ENCODE peak calls at places on chromosomes 6 and 20, in seven cellular contexts. F is mesendoderm, B is IMR-90, H is mesenchymal stem cell, X is H9, D is trophoblast cell, E is H1. G is an unnamed sample.

GRCh38 chr6:85459224-85459901 is 9.5 kb downstream of the NT5E start:
- DNase-seq in F (no peak), B (peak), H (peak), X (no peak), D (peak), E (no peak), G (no peak)

GRCh38 chr20:4087923-4088322 is 72.6 kb upstream of the RNF24 start:
- DNase-seq in F (no peak), B (peak), H (peak), X (no peak), D (peak), E (no peak), G (no peak)

GRCh38 chr20:5001174-5002076 is at the start of gene SLC23A2:
- DNase-seq in F (peak), B (no peak), H (peak), X (peak), D (peak), E (no peak), G (no peak)

GRCh38 chr20:35820715-35821114 is 48.9 kb downstream of the PHF20 start:
- DNase-seq in F (no peak), B (peak), H (peak), X (no peak), D (no peak), E (no peak), G (no peak)

GRCh38 chr6:17965397-17965796 is 22.0 kb downstream of the KIF13A start:
- DNase-seq in F (no peak), B (peak), H (peak), X (no peak), D (peak), E (no peak), G (no peak)

GRCh38 chr20:62989201-62989601 is 17.6 kb downstream of the BHLHE23 start:
- DNase-seq in F (no peak), B (no peak), H (no peak), X (no peak), D (no peak), E (no peak), G (no peak)

GRCh38 chr6:45681860-45682488 is 304.2 kb upstream of the SUPT3H start:
- DNase-seq in F (peak), B (no peak), H (peak), X (no peak), D (peak), E (no peak), G (no peak)

GRCh38 chr6:100454571-100455229 is 10.0 kb downstream of the SIM1 start:
- DNase-seq in F (peak), B (no peak), H (no peak), X (no peak), D (no peak), E (no peak), G (no peak)

GRCh38 chr6:123575218-123575617 is 61.5 kb downstream of the TRDN start:
- DNase-seq in F (no peak), B (no peak), H (no peak), X (no peak), D (no peak), E (no peak), G (no peak)

GRCh38 chr6:95767897-95768463 is 190.6 kb downstream of the MANEA start:
- DNase-seq in F (no peak), B (no peak), H (no peak), X (no peak), D (no peak), E (no peak), G (no peak)

GRCh38 chr6:139334791-139335446 is 39.5 kb downstream of the CITED2 start:
- DNase-seq in F (no peak), B (peak), H (peak), X (no peak), D (peak), E (no peak), G (no peak)

GRCh38 chr20:25984933-25985332 is 288.3 kb upstream of the ZNF337 start:
- DNase-seq in F (no peak), B (peak), H (no peak), X (no peak), D (peak), E (no peak), G (no peak)

GRCh38 chr6:16163535-16164300 is 34.8 kb downstream of the MYLIP start:
- DNase-seq in F (peak), B (no peak), H (peak), X (no peak), D (no peak), E (no peak), G (no peak)

GRCh38 chr6:16165641-16166040 is 36.8 kb downstream of the MYLIP start:
- DNase-seq in F (peak), B (no peak), H (no peak), X (no peak), D (no peak), E (no peak), G (no peak)

GRCh38 chr6:16160794-16161193 is 31.9 kb downstream of the MYLIP start:
- DNase-seq in F (no peak), B (no peak), H (no peak), X (no peak), D (no peak), E (no peak), G (no peak)

GRCh38 chr6:16162003-16162402 is 33.1 kb downstream of the MYLIP start:
- DNase-seq in F (no peak), B (no peak), H (no peak), X (no peak), D (no peak), E (no peak), G (no peak)

GRCh38 chr6:16163066-16163465 is 34.2 kb downstream of the MYLIP start:
- DNase-seq in F (no peak), B (no peak), H (no peak), X (no peak), D (no peak), E (no peak), G (no peak)
- H3K4ac ChIP-seq in F (no peak), B (no peak), H (no peak), X (no peak), D (no peak), E (no peak), G (no peak)

GRCh38 chr20:14481863-14482262 is 144.5 kb upstream of the FLRT3 start:
- DNase-seq in F (no peak), B (peak), H (no peak), X (no peak), D (peak), E (no peak), G (no peak)
- H3K4ac ChIP-seq in F (no peak), B (no peak), H (no peak), X (no peak), D (no peak), E (no peak), G (no peak)

GRCh38 chr6:49515485-49516146 is 15.9 kb downstream of the GLYATL3 start:
- DNase-seq in F (peak), B (no peak), H (no peak), X (no peak), D (no peak), E (no peak), G (no peak)

GRCh38 chr6:49514571-49515484 is 15.1 kb downstream of the GLYATL3 start:
- DNase-seq in F (no peak), B (no peak), H (no peak), X (no peak), D (no peak), E (no peak), G (no peak)

GRCh38 chr6:49517919-49518318 is 18.2 kb downstream of the GLYATL3 start:
- DNase-seq in F (no peak), B (no peak), H (no peak), X (no peak), D (no peak), E (no peak), G (no peak)

GRCh38 chr6:49513153-49513989 is 13.6 kb downstream of the GLYATL3 start:
- DNase-seq in F (no peak), B (peak), H (no peak), X (no peak), D (no peak), E (no peak), G (no peak)

DNA sequence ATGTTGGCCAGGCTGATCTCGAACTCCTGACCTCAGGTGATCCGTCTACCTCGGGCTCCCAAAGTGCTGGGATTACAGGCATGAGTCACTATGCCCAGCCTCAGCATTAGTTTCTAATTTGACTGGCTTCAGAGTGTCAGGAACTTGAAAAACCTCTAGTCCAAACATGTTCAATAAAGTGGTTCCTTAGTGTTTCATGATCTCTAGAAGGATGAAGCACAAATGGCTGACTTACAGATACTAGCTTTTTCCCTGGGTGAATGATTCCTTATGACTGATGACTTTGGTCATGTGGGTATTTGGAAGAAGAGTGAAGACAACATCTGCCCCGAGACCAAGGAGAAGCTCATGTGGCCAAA is 16.4 kb downstream of the GLYATL3 start:
- DNase-seq in F (no peak), B (no peak), H (no peak), X (no peak), D (no peak), E (no peak), G (no peak)
- H3K4ac ChIP-seq in F (no peak), B (no peak), H (no peak), X (no peak), D (no peak), E (no peak), G (no peak)

DNA sequence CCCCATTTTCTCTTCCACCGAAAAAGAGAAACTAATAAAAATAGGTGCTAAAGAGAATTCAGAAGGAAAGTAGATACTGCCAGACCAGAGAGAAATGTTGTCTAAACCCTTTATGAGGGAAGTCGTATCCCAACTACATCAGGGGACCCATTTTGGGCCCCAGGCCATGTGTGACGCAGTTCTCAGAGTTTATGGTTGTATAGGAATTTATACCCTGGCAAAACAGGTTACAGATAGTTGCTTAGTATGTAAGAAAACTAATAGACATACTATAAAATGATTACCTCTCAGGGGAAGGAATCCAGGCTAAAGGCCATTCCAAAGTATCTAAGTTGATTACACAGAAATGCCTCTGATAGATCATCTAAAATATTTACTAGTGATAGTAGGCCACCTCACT is 28.6 kb upstream of the SLC52A3 start:
- DNase-seq in F (no peak), B (no peak), H (no peak), X (no peak), D (no peak), E (no peak), G (no peak)
- H3K4ac ChIP-seq in F (no peak), B (no peak), H (no peak), X (no peak), D (no peak), E (no peak), G (no peak)

DNA sequence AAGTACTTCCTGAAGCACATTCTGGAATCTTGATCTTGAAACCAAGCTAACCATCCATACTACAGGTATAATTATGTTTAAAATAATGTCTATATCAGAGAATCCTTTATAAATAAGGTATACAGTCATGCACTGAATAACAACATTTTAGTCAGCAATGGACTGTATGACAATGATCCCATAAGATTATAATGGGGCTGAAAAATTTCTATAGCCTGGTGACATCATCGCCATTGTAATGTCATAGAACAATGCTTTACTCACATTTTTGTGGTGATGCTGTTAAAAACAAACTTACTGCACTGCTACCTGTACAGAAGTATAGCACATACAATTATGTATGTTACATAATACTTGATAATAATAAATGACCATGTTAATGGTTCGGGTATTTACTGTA is 31.8 kb downstream of the RNF146 start:
- DNase-seq in F (no peak), B (no peak), H (no peak), X (no peak), D (peak), E (no peak), G (no peak)
- H3K4ac ChIP-seq in F (no peak), B (no peak), H (no peak), X (no peak), D (no peak), E (no peak), G (no peak)

GRCh38 chr6:158852312-158853071 is 33.3 kb upstream of the EZR start:
- DNase-seq in F (no peak), B (no peak), H (no peak), X (no peak), D (no peak), E (no peak), G (no peak)
- H3K4ac ChIP-seq in F (peak), B (peak), H (peak), X (peak), D (peak), E (peak), G (no peak)

GRCh38 chr20:15600565-15600964 is 972.7 kb downstream of the KIF16B start:
- DNase-seq in F (no peak), B (no peak), H (no peak), X (no peak), D (no peak), E (no peak), G (no peak)

GRCh38 chr20:15594296-15594695 is 979.0 kb downstream of the KIF16B start:
- DNase-seq in F (no peak), B (no peak), H (no peak), X (no peak), D (peak), E (no peak), G (no peak)

GRCh38 chr20:15599961-15600360 is 973.3 kb downstream of the KIF16B start:
- DNase-seq in F (no peak), B (no peak), H (no peak), X (no peak), D (no peak), E (no peak), G (no peak)

GRCh38 chr20:15596220-15596875 is 976.9 kb downstream of the KIF16B start:
- DNase-seq in F (no peak), B (no peak), H (peak), X (no peak), D (no peak), E (no peak), G (no peak)

GRCh38 chr20:15597306-15597705 is 975.9 kb downstream of the KIF16B start:
- DNase-seq in F (no peak), B (no peak), H (no peak), X (no peak), D (peak), E (no peak), G (no peak)
- H3K4ac ChIP-seq in F (no peak), B (no peak), H (no peak), X (no peak), D (no peak), E (no peak), G (no peak)

GRCh38 chr6:154041001-154041400 is 2.0 kb downstream of the OPRM1 start:
- DNase-seq in F (no peak), B (no peak), H (no peak), X (no peak), D (no peak), E (no peak), G (no peak)
- H3K4ac ChIP-seq in F (no peak), B (no peak), H (no peak), X (no peak), D (no peak), E (no peak), G (no peak)

GRCh38 chr6:114362396-114362795 is 19.6 kb upstream of the HS3ST5 start:
- DNase-seq in F (no peak), B (no peak), H (no peak), X (no peak), D (no peak), E (no peak), G (no peak)

GRCh38 chr6:114362957-114363356 is 20.1 kb upstream of the HS3ST5 start:
- DNase-seq in F (peak), B (no peak), H (no peak), X (peak), D (no peak), E (no peak), G (no peak)

GRCh38 chr6:114364295-114364694 is 21.5 kb upstream of the HS3ST5 start:
- DNase-seq in F (peak), B (peak), H (peak), X (peak), D (peak), E (no peak), G (no peak)

GRCh38 chr6:114355300-114355699 is 12.5 kb upstream of the HS3ST5 start:
- DNase-seq in F (no peak), B (no peak), H (no peak), X (no peak), D (no peak), E (no peak), G (no peak)

DNA sequence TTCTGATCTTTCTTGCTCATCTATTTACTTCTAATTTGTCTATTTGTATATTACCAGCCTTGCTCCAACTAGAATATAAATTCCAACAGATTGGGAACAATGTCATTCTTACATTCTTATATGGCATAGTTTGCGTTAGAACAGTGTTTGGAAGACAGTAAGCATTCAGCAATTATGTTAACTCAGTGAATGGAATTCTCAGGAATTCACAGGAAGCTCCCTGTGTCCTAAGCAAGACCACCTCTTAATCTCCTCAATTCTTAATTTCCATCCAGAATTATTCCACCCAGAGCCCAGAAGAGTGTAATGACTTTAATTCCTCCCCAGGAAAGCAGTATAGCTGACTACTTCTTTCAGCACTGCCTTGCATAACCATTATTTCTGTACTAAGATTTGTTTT is 18.2 kb upstream of the HS3ST5 start:
- DNase-seq in F (peak), B (no peak), H (no peak), X (no peak), D (no peak), E (no peak), G (no peak)
- H3K4ac ChIP-seq in F (no peak), B (no peak), H (no peak), X (no peak), D (no peak), E (no peak), G (no peak)

DNA sequence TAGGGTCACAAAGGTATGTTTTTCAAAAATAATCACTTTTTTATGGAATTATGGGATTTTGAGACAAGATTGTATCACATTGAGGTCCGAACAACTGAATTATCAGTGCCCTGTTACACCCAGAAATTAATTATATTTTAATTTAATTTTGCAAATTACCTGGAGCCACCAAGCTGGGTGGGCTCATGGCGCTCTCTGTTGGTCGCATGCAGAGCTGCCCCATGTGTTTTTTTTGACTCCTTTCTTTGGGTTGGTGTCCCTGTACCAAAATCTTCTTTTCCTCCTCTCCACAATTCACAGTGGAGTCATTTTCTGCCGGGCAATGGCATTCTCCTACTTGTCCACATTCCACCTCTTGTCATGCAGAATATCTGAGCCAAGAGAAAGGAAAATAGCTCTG is 38.9 kb upstream of the FRMD1 start:
- DNase-seq in F (no peak), B (no peak), H (no peak), X (peak), D (no peak), E (no peak), G (no peak)
- H3K4ac ChIP-seq in F (no peak), B (no peak), H (no peak), X (no peak), D (no peak), E (no peak), G (no peak)

G was measured in neuronal stem cell.